ENCODE peak calls at places on chromosomes 16 and 17, in four cellular contexts. Z is lung, X is PC-9, O is cardiac muscle cell. W is an unnamed sample. For H3K4me1, the result is how much of the 10 kb centered on the place peaks cover.

GRCh38 chr16:70399326-70399725 is 39.6 kb downstream of the ST3GAL2 start:
- DNase-seq in X (no peak), O (no peak), Z (no peak), W (no peak)

GRCh38 chr17:47203984-47204721 is 5.0 kb upstream of the MYL4 start:
- DNase-seq in O (no peak), X (no peak), Z (no peak), W (peak)

GRCh38 chr16:1612320-1613111 is at the start of gene CRAMP1:
- DNase-seq in O (no peak), X (no peak), Z (no peak), W (peak)

GRCh38 chr16:51816929-51817328 is 665.9 kb upstream of the SALL1 start:
- DNase-seq in X (no peak), O (no peak), Z (no peak), W (no peak)

GRCh38 chr17:70081885-70082284 is 6.9 kb downstream of the KCNJ16 start:
- DNase-seq in Z (no peak), O (no peak), X (no peak), W (no peak)

GRCh38 chr16:86854895-86855294 is 276.5 kb downstream of the FOXL1 start:
- DNase-seq in Z (no peak), X (no peak), O (no peak), W (no peak)

GRCh38 chr17:72640415-72641165 is 451.9 kb downstream of the SLC39A11 start:
- DNase-seq in Z (no peak), O (no peak), X (peak), W (no peak)

GRCh38 chr16:17836868-17837602 is 366.3 kb upstream of the XYLT1 start:
- DNase-seq in Z (no peak), O (no peak), X (peak), W (no peak)

GRCh38 chr16:79169239-79169638 is 431.3 kb downstream of the MAF start:
- DNase-seq in O (no peak), X (no peak), Z (no peak), W (no peak)

GRCh38 chr17:76710863-76711611 is at the start of gene MXRA7:
- DNase-seq in X (no peak), O (peak), Z (peak), W (no peak)

GRCh38 chr17:32519769-32520701 is 33.2 kb downstream of the CDK5R1 start:
- DNase-seq in O (no peak), Z (no peak), X (no peak), W (peak)

GRCh38 chr17:15966879-15967248 is 21.9 kb downstream of the ADORA2B start:
- DNase-seq in Z (peak), O (peak), X (peak), W (no peak)

GRCh38 chr17:43020789-43021738 is 1.1 kb downstream of the VAT1 start:
- DNase-seq in Z (peak), X (peak), O (peak), W (no peak)

GRCh38 chr16:16021988-16022682 is 72.7 kb downstream of the ABCC1 start:
- DNase-seq in Z (peak), O (peak), X (peak), W (no peak)

GRCh38 chr17:75679706-75680201 is 12.6 kb downstream of the SAP30BP start:
- DNase-seq in X (peak), Z (peak), O (no peak), W (no peak)

GRCh38 chr16:17232487-17232886 is 238.3 kb downstream of the XYLT1 start:
- DNase-seq in X (no peak), O (no peak), Z (no peak), W (no peak)

GRCh38 chr16:82049484-82049883 is 14.4 kb downstream of the HSD17B2 start:
- DNase-seq in X (no peak), Z (no peak), O (no peak), W (no peak)

GRCh38 chr17:80791758-80792284 is 199.8 kb upstream of the CHMP6 start:
- DNase-seq in O (no peak), X (peak), Z (peak), W (no peak)

GRCh38 chr17:33260638-33261037 is 32.5 kb downstream of the ASIC2 start:
- DNase-seq in O (no peak), Z (no peak), X (no peak), W (no peak)

GRCh38 chr16:31371008-31371407 is 16.0 kb downstream of the ITGAX start:
- DNase-seq in O (no peak), Z (no peak), X (no peak), W (no peak)

GRCh38 chr16:53768593-53768992 is 64.6 kb downstream of the FTO start:
- DNase-seq in X (peak), Z (peak), O (no peak), W (no peak)

GRCh38 chr16:65869261-65869660 is 497.2 kb upstream of the CDH5 start:
- DNase-seq in O (no peak), X (no peak), Z (no peak), W (no peak)

GRCh38 chr16:70656712-70657263 is 10.4 kb downstream of the IL34 start:
- DNase-seq in Z (no peak), O (no peak), X (no peak), W (no peak)

GRCh38 chr17:57993471-57994365 is 5.7 kb upstream of the VEZF1 start:
- DNase-seq in O (no peak), X (no peak), Z (no peak), W (no peak)

GRCh38 chr16:83328936-83329335 is 478.8 kb upstream of the HSBP1 start:
- DNase-seq in O (no peak), Z (no peak), X (no peak), W (no peak)

GRCh38 chr17:33982872-33983271 is 272.2 kb upstream of the CCL2 start:
- DNase-seq in O (no peak), Z (no peak), X (no peak), W (no peak)

GRCh38 chr17:50272711-50273653 is 1.3 kb upstream of the TMEM92 start:
- DNase-seq in O (peak), Z (no peak), X (no peak), W (peak)

GRCh38 chr17:5661486-5662125 is 77.3 kb upstream of the NLRP1 start:
- DNase-seq in X (no peak), Z (no peak), O (peak), W (no peak)

GRCh38 chr17:34502426-34502825 is 77.0 kb upstream of the TMEM132E start:
- DNase-seq in X (no peak), O (no peak), Z (no peak), W (no peak)

GRCh38 chr16:21160276-21160675 is 1.8 kb downstream of the LDAF1 start:
- DNase-seq in Z (no peak), O (no peak), X (no peak), W (no peak)
- H3K4me1 ChIP-seq in Z (under half), O (under half), X (under half), W (under half)

DNA sequence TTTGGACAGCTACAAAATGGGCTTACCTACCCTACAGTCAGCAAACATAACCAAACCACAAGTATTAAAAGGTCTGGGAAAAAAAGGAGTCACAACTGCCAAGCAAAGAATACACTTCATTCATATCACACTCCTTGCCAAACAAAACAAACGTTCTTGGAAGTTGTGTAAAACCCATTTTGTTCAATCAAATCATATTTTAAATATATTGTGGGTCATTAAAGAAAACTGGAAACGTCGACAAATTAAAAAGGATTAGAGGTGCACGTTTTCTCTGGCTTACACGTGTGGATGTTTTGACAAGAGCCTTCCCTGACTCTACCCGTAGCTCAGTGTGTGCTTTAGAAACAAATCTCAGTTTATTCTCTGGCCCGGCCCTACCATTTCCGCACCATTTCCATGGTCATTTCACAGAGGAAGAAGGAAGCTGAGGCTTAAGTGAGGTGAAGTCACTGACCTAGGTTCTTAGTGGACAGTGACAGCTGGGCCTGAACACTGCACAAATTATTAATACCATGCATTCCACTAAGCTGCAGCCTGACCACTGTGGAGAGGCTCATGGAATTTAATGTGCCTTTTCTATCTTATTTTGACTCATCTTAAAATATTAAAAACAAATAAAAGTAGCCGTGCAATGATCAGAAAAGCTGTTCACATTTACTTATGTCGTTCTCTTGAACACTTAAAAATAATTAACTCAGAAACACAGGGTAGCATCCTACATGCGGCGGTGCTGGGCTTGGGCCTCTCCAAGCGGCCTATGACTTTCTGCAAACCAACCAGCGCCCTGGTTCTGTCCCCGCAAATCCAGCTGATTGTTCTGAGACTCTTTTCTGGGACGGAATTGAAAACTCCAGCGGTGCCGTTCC is 961 bp downstream of the CEP112 start:
- DNase-seq in Z (no peak), X (no peak), O (peak), W (no peak)
- H3K4me3 ChIP-seq in Z (peak), X (peak), O (peak), W (peak)

GRCh38 chr16:10892782-10893181 is 15.8 kb downstream of the CIITA start:
- DNase-seq in X (no peak), O (no peak), Z (no peak), W (no peak)
- H3K4me1 ChIP-seq in X (under half), O (under half), Z (under half), W (under half)

DNA sequence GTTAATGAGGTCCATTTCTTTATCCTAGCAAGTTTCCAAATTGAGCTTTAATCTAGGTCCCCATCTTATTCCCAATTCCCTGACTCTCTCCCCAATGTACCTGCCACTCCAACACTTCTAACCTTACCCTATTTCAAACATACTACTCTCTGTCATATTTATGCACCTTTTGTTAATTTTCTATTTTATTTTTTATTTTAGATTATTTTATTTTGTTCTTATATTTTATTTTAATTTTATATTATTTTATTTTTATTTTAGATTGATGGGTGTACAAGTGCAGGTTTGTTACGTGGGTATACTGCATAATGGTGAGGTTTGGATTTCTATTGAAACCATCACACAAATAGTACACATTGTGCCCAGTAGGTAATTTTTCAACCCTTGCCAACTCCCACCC is 333.9 kb upstream of the ERCC4 start:
- DNase-seq in X (no peak), Z (no peak), O (no peak), W (no peak)
- H3K4me3 ChIP-seq in X (no peak), Z (no peak), O (no peak), W (no peak)

GRCh38 chr17:48612854-48613691 is 2.0 kb downstream of the HOXB8 start:
- DNase-seq in X (peak), Z (no peak), O (peak), W (peak)

GRCh38 chr17:48615212-48615962 is at the start of gene HOXB8:
- DNase-seq in X (no peak), Z (no peak), O (no peak), W (no peak)

GRCh38 chr17:48612456-48612853 is 1.6 kb upstream of the HOXB7 start:
- DNase-seq in O (no peak), X (no peak), Z (no peak), W (peak)

GRCh38 chr17:48614904-48615211 is 234 bp downstream of the HOXB8 start:
- DNase-seq in X (no peak), Z (no peak), O (no peak), W (no peak)

DNA sequence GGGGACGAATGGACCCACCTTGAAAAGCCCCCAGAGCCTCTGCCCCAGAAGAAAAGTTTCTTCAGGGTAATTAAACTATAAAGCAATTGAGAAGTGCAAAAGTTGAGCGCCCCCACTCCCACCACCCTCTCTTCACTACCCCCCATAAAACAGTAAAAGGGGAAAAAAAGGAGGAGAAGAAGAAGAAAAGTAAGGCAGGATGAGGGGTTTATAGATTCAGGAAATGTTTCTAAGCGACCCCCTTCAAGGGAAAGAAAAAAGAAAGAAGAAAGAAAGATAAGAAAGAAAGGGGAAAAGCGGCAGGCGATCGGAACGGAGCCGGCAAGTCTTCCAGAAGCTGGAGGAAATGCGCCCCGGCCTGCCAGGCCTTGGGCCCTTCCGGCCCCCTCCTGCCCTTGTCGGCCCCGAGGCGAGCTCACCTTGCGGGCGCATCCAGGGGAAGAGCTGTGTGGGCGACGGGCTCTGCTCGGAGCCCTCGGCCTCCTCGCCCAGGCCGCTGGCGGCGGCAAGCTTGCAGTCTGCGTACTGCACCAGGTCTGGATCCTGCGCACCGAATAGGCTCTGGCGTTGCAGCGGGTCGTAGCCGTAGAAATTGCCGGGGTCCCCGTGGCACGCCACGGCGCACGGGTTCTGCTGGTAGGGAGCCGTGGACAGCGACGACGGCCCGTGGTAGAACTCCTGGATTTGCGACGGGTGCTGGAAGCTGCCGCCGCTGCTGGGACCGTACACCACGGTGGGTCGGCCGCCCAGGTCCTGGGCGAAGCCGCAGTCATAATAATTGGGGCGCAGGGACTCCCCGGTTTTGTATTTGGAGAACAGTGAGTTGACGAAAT is 1.0 kb downstream of the HOXB8 start:
- DNase-seq in Z (no peak), X (no peak), O (no peak), W (no peak)
- H3K4me1 ChIP-seq in Z (under half), X (under half), O (under half), W (half or more)

GRCh38 chr16:67873435-67874146 is 739 bp downstream of the EDC4 start:
- DNase-seq in X (no peak), Z (no peak), O (peak), W (no peak)

GRCh38 chr16:67871256-67871655 is 1.6 kb upstream of the EDC4 start:
- DNase-seq in O (no peak), X (no peak), Z (no peak), W (no peak)

GRCh38 chr16:67874147-67874771 is 1.4 kb downstream of the EDC4 start:
- DNase-seq in Z (no peak), O (no peak), X (no peak), W (no peak)

GRCh38 chr16:67872631-67873434 is at the start of gene EDC4:
- DNase-seq in Z (peak), O (peak), X (peak), W (peak)

GRCh38 chr16:67872131-67872630 is 671 bp upstream of the EDC4 start:
- DNase-seq in Z (no peak), X (no peak), O (no peak), W (no peak)
- H3K4me3 ChIP-seq in Z (no peak), X (no peak), O (no peak), W (peak)

GRCh38 chr17:79078476-79079190 is 4.0 kb downstream of the ENGASE start:
- DNase-seq in Z (no peak), O (no peak), X (no peak), W (no peak)
- H3K4me1 ChIP-seq in Z (under half), O (under half), X (under half), W (under half)

GRCh38 chr17:21170829-21171228 is 43.1 kb downstream of the TMEM11 start:
- DNase-seq in O (no peak), X (no peak), Z (no peak), W (no peak)
- H3K4me3 ChIP-seq in O (no peak), X (no peak), Z (no peak), W (no peak)

GRCh38 chr16:84749815-84750214 is 50.0 kb downstream of the USP10 start:
- DNase-seq in Z (no peak), X (no peak), O (no peak), W (no peak)

GRCh38 chr16:84751241-84751640 is 51.4 kb downstream of the USP10 start:
- DNase-seq in Z (no peak), X (no peak), O (no peak), W (no peak)

GRCh38 chr16:84746231-84746630 is 46.4 kb downstream of the USP10 start:
- DNase-seq in Z (no peak), X (no peak), O (no peak), W (no peak)

GRCh38 chr16:84746875-84747274 is 47.1 kb downstream of the USP10 start:
- DNase-seq in O (no peak), X (no peak), Z (no peak), W (no peak)

GRCh38 chr16:84749072-84749471 is 49.3 kb downstream of the USP10 start:
- DNase-seq in Z (no peak), X (no peak), O (no peak), W (no peak)
- H3K4me1 ChIP-seq in Z (under half), X (under half), O (under half), W (under half)

DNA sequence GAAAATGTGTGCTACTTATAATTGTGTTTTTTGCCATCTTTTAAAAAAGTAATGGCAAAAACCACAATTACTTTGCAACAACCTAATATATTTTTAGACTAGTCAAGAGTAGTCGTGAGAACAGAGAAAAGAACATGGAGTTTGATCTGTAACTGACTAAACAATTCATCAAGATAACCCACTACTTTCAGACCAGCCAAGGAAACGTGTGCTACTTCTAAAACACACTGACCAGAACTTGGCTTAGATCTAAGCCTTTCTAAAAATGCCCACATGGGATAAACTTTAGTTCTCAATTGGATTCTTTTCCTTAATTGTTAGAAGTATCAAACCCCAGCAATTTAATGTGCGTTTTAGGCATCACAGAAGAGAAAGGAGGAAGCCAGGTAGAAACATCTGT is 594 bp downstream of the PECAM1 start:
- DNase-seq in X (no peak), Z (no peak), O (no peak), W (no peak)
- H3K4me3 ChIP-seq in X (peak), Z (peak), O (no peak), W (peak)